ENCODE peak calls at places on chromosomes 4 and X, in nine cellular contexts. T is HepG2, V is testis, J is suprapubic skin, E is A549, H is erythroblast, M is gastrocnemius medialis, I is body of pancreas, A is tibial nerve. O is an unnamed sample.

GRCh38 chr4:39466747-39467146 is 7.9 kb downstream of the LIAS start:
- DNase-seq in T (no peak), V (no peak), J (no peak), E (no peak), H (no peak), M (no peak), I (no peak), A (no peak), O (no peak)

GRCh38 chr4:27887646-27888045 is 1027.0 kb downstream of the STIM2 start:
- DNase-seq in T (no peak), V (no peak), J (no peak), E (no peak), H (no peak), M (no peak), I (no peak), A (no peak), O (no peak)

GRCh38 chrX:119981286-119982070 is 37.9 kb upstream of the NKAP start:
- DNase-seq in T (peak), V (peak), J (no peak), E (no peak), H (peak), M (no peak), I (peak), A (no peak), O (peak)

GRCh38 chr4:183823394-183823793 is 81.7 kb upstream of the STOX2 start:
- DNase-seq in T (no peak), V (no peak), J (no peak), E (no peak), H (no peak), M (peak), I (no peak), A (peak), O (no peak)

GRCh38 chrX:48617542-48618340 is 20.4 kb downstream of the WDR13 start:
- DNase-seq in T (no peak), V (no peak), J (no peak), E (no peak), H (peak), M (no peak), I (no peak), A (no peak), O (peak)

GRCh38 chr4:6781113-6781512 is 1.4 kb upstream of the KIAA0232 start:
- DNase-seq in T (no peak), V (peak), J (no peak), E (no peak), H (no peak), M (peak), I (no peak), A (no peak), O (no peak)

GRCh38 chrX:150291014-150291413 is 72.1 kb upstream of the MAMLD1 start:
- DNase-seq in T (no peak), V (no peak), J (no peak), E (no peak), H (no peak), M (no peak), I (no peak), A (no peak), O (no peak)

GRCh38 chr4:184382189-184382846 is 92.0 kb downstream of the IRF2 start:
- DNase-seq in T (peak), V (no peak), J (no peak), E (no peak), H (no peak), M (no peak), I (no peak), A (no peak), O (peak)

GRCh38 chr4:15349426-15349825 is 78.4 kb upstream of the C1QTNF7 start:
- DNase-seq in T (no peak), V (no peak), J (no peak), E (no peak), H (no peak), M (no peak), I (no peak), A (no peak), O (no peak)

GRCh38 chrX:107562482-107562881 is 65.8 kb upstream of the PRPS1 start:
- DNase-seq in T (no peak), V (no peak), J (no peak), E (no peak), H (no peak), M (no peak), I (no peak), A (no peak), O (no peak)

GRCh38 chr4:120517966-120518365 is 404.6 kb downstream of the PRDM5 start:
- DNase-seq in T (peak), V (peak), J (no peak), E (peak), H (no peak), M (peak), I (peak), A (no peak), O (peak)

GRCh38 chrX:30620980-30621716 is 32.1 kb upstream of the GK start:
- DNase-seq in T (no peak), V (no peak), J (no peak), E (peak), H (peak), M (peak), I (no peak), A (no peak), O (peak)

GRCh38 chrX:48939417-48940228 is 17.8 kb downstream of the OTUD5 start:
- DNase-seq in T (no peak), V (no peak), J (no peak), E (no peak), H (no peak), M (no peak), I (no peak), A (no peak), O (no peak)

GRCh38 chr4:54085284-54085683 is 14.7 kb upstream of the GSX2 start:
- DNase-seq in T (peak), V (peak), J (no peak), E (peak), H (no peak), M (peak), I (no peak), A (no peak), O (no peak)

GRCh38 chrX:15617111-15617510 is 16.4 kb upstream of the ACE2 start:
- DNase-seq in T (no peak), V (no peak), J (no peak), E (no peak), H (no peak), M (no peak), I (no peak), A (no peak), O (no peak)

GRCh38 chr4:121156822-121157769 is 7.0 kb downstream of the TNIP3 start:
- DNase-seq in T (no peak), V (peak), J (no peak), E (peak), H (no peak), M (peak), I (no peak), A (no peak), O (peak)

GRCh38 chr4:119300388-119301131 is 21.4 kb downstream of the FABP2 start:
- DNase-seq in T (peak), V (peak), J (peak), E (peak), H (no peak), M (peak), I (peak), A (peak), O (peak)

GRCh38 chrX:73758253-73758652 is 195.3 kb downstream of the CHIC1 start:
- DNase-seq in T (no peak), V (no peak), J (no peak), E (no peak), H (no peak), M (no peak), I (no peak), A (no peak), O (no peak)

GRCh38 chr4:150006197-150006596 is 72.0 kb upstream of the DCLK2 start:
- DNase-seq in T (no peak), V (no peak), J (no peak), E (no peak), H (no peak), M (no peak), I (no peak), A (no peak), O (no peak)

GRCh38 chrX:31185884-31186283 is 114.0 kb upstream of the FTHL17 start:
- DNase-seq in T (no peak), V (no peak), J (no peak), E (no peak), H (no peak), M (no peak), I (no peak), A (no peak), O (no peak)

GRCh38 chr4:169397762-169398161 is 127.0 kb upstream of the SH3RF1 start:
- DNase-seq in T (no peak), V (no peak), J (no peak), E (no peak), H (no peak), M (no peak), I (no peak), A (no peak), O (no peak)

GRCh38 chr4:128565565-128566186 is 243.8 kb upstream of the JADE1 start:
- DNase-seq in T (peak), V (peak), J (no peak), E (no peak), H (peak), M (no peak), I (peak), A (no peak), O (peak)

GRCh38 chrX:80432863-80433262 is 12.6 kb downstream of the TENT5D start:
- DNase-seq in T (no peak), V (no peak), J (no peak), E (no peak), H (no peak), M (peak), I (no peak), A (no peak), O (peak)

GRCh38 chr4:148452970-148453369 is 10.8 kb upstream of the NR3C2 start:
- DNase-seq in T (no peak), V (no peak), J (no peak), E (no peak), H (no peak), M (no peak), I (no peak), A (no peak), O (no peak)

GRCh38 chr4:100042711-100043110 is 92.6 kb upstream of the H2AZ1 start:
- DNase-seq in T (no peak), V (no peak), J (no peak), E (no peak), H (no peak), M (no peak), I (no peak), A (no peak), O (no peak)

GRCh38 chr4:119041951-119042560 is 93.6 kb upstream of the MYOZ2 start:
- DNase-seq in T (peak), V (peak), J (no peak), E (peak), H (peak), M (peak), I (peak), A (no peak), O (peak)

GRCh38 chr4:21134994-21135393 is 434.7 kb downstream of the PACRGL start:
- DNase-seq in T (no peak), V (no peak), J (no peak), E (no peak), H (no peak), M (no peak), I (no peak), A (no peak), O (peak)

GRCh38 chrX:148417934-148418333 is 82.5 kb upstream of the AFF2 start:
- DNase-seq in T (no peak), V (no peak), J (no peak), E (no peak), H (no peak), M (no peak), I (no peak), A (no peak), O (peak)

GRCh38 chr4:153790962-153791551 is 2.2 kb upstream of the SFRP2 start:
- DNase-seq in T (no peak), V (peak), J (peak), E (no peak), H (no peak), M (no peak), I (peak), A (peak), O (no peak)

GRCh38 chr4:97504713-97505112 is 638.6 kb downstream of the STPG2 start:
- DNase-seq in T (no peak), V (no peak), J (no peak), E (no peak), H (no peak), M (no peak), I (no peak), A (no peak), O (no peak)

GRCh38 chrX:115649461-115650063 is 88.6 kb downstream of the PLS3 start:
- DNase-seq in T (no peak), V (no peak), J (no peak), E (no peak), H (no peak), M (no peak), I (no peak), A (no peak), O (no peak)

GRCh38 chr4:8247047-8247930 is 22.3 kb upstream of the HTRA3 start:
- DNase-seq in T (peak), V (peak), J (peak), E (no peak), H (no peak), M (peak), I (no peak), A (peak), O (no peak)

GRCh38 chr4:39341075-39341725 is 25.0 kb downstream of the RFC1 start:
- DNase-seq in T (peak), V (no peak), J (no peak), E (no peak), H (no peak), M (no peak), I (peak), A (no peak), O (no peak)

GRCh38 chr4:68378226-68378625 is 28.3 kb upstream of the YTHDC1 start:
- DNase-seq in T (no peak), V (no peak), J (no peak), E (no peak), H (no peak), M (no peak), I (no peak), A (no peak), O (no peak)

GRCh38 chr4:52641853-52642563 is 17.1 kb downstream of the USP46 start:
- DNase-seq in T (no peak), V (no peak), J (no peak), E (no peak), H (no peak), M (no peak), I (no peak), A (no peak), O (no peak)

DNA sequence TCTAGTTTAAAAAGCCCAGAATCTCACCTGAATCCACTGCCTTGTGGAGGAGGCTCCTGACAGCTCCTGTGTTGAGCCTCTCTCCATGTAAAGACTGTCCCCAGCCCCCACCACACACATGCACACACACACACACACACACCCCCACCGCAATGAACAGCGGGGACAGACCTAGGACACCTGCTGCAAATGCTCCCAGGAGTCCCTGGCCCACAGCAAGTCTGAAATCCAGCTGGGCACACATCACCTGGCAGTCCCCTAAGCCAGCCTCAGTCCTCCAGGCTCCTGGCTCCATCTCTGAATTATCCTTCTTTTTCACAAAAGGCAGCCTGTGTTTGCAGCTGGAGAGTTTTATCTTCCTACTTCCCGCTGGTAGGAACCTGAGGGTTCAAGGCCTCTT is 6.6 kb upstream of the FAM53A start:
- DNase-seq in T (no peak), V (no peak), J (no peak), E (no peak), H (no peak), M (no peak), I (no peak), A (no peak), O (no peak)
- TF ChIP-seq POLR2A in T (no peak), V (no peak), J (no peak), E (no peak), H (peak), M (no peak), I (no peak), A (no peak), O (no peak)

DNA sequence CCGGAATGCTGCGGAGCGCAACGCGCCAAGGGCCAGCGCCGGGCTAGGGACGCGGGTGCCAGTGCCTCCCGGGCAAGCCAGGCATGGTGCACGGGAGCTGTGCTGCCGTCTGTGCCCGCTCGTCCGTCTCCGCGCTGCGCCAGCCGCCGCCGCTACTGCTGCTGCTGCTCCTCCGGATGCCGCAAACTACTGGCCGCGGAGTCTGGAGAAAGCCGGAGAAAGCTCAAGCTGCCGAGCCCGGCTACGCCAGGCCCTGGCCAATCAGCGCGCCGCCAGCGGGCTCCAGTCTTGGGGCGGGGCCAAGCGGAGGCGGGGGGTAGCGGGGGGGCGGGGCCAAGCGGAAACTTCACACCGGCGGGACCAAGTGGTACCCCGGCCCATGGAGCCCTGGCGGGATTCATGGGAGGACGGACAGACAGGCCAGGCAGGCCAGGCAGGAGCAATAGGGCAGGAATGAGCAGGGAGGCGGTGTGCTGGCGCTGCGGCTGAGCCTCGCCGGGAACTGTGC is at the start of gene PCDH19:
- DNase-seq in T (no peak), V (peak), J (no peak), E (peak), H (peak), M (no peak), I (peak), A (peak), O (no peak)
- TF ChIP-seq POLR2A in T (no peak), V (no peak), J (no peak), E (no peak), H (no peak), M (peak), I (no peak), A (no peak), O (no peak)

GRCh38 chr4:186723207-186724047 is at the start of gene FAT1:
- DNase-seq in T (peak), V (peak), J (no peak), E (peak), H (peak), M (peak), I (peak), A (peak), O (no peak)
- TF ChIP-seq POLR2A in T (no peak), V (no peak), J (peak), E (peak), H (no peak), M (peak), I (peak), A (peak), O (no peak)

DNA sequence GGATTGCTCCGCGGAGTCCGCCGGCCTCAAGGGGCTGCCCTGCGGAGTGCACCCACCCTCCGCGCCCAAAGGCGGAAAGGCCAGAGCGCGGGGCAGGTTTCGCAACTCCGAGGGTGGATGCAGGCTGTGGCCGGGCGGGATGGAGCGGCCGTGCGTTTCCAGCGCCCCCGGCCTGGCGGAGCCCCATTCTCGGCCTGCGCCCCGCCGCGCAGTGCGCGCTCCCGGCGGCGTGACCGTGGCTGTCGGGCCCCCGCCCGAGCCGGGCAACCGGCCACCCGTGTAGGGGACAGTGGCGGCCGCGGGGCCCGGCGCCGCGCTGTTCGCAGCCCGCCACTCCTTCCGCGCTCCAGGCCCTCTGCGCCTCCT is 331 bp downstream of the SETD7 start:
- DNase-seq in T (no peak), V (peak), J (peak), E (no peak), H (peak), M (peak), I (peak), A (peak), O (no peak)
- TF ChIP-seq POLR2A in T (no peak), V (no peak), J (no peak), E (no peak), H (no peak), M (no peak), I (no peak), A (no peak), O (no peak)

DNA sequence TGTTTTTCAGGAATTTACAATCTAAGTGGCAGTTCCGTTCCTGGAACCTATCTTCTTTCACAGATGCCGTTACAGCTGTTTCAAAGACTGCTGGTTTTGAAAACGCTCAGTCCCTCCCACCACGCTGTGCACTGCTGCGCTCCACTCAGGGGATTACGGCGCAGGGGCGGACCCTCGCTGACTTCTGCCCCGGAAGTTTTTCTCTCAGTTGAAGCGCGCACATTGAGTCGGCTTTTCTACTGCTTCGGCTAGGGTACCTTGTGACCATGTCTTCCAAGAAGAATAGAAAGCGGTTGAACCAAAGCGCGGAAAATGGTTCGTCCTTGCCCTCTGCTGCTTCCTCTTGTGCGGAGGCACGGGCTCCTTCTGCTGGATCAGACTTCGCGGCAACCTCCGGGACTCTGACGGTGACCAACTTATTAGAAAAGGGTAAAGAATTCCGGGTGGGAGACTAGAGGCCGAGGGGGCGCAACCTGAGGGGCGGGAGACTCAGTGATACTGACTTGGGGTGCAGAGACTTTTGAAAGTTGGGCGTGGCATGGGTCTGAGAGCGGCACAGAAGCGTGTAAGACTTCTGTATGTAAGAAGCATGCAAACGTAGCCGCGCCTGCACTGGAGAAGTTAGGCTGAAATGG is 597 bp upstream of the NUDT6 start:
- DNase-seq in T (peak), V (peak), J (peak), E (peak), H (peak), M (peak), I (peak), A (peak), O (peak)
- TF ChIP-seq POLR2A in T (peak), V (no peak), J (no peak), E (no peak), H (peak), M (no peak), I (no peak), A (no peak), O (no peak)

GRCh38 chr4:186726440-186727148 is 2.9 kb upstream of the FAT1 start:
- DNase-seq in T (peak), V (peak), J (no peak), E (peak), H (peak), M (no peak), I (peak), A (peak), O (no peak)
- TF ChIP-seq POLR2A in T (no peak), V (peak), J (peak), E (peak), H (no peak), M (peak), I (peak), A (peak), O (no peak)

DNA sequence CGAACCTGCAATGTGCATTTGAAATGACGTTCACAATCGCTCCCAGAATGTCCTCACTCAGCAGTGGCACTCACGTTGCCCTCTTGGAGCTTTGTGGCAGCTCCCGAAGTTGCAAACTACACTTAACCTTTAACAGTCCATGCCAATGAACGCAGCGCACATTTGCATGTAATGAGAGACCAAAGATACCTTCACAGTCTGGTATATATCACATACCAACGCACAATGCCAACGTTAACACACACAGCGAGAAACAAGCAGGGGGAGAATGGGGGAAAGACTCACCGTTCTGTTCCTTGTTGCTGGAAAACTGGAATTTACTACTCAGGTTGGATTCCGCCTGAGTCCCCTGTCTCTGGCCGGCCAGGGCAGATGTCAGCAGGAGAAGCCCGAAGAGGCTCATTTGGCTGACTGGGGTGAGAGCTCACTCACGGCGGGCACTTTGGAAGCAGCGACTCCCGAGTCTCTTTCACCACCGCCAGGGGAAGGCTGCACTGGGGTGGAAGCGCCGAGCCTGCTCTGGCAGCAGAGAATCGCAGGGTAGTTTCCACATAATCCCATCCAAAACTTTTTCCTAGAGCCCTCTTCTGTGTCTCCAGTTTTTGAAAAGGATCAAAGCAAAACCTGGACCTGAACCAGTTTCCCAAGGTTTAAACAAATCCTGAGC is 965 bp downstream of the PDGFC start:
- DNase-seq in T (peak), V (peak), J (peak), E (peak), H (peak), M (peak), I (peak), A (peak), O (no peak)
- TF ChIP-seq POLR2A in T (no peak), V (no peak), J (no peak), E (no peak), H (no peak), M (peak), I (no peak), A (no peak), O (no peak)

O was measured in NB4.